ENCODE peak calls at places on chromosomes 1 and 21, in nine cellular contexts. W, H, L, Z, N, B, I, C and J are unnamed samples.

GRCh38 chr21:33127154-33127893 is 57.4 kb downstream of the OLIG1 start:
- DNase-seq in W (peak; percentile 54), H (peak; percentile 53), L (peak; percentile 55), Z (peak; percentile 60), N (peak; percentile 78), B (peak; percentile 44), I (peak; percentile 79), C (peak; percentile 75), J (peak; percentile 56)

GRCh38 chr1:43238104-43238503 is 31.7 kb upstream of the TMEM125 start:
- DNase-seq in W (peak; percentile 62), H (peak; percentile 78), L (peak; percentile 69), Z (peak; percentile 51), N (peak; percentile 64), B (peak; percentile 28), I (no peak), C (peak; percentile 74), J (peak; percentile 39)

GRCh38 chr1:47572731-47573505 is 135.1 kb downstream of the FOXD2 start:
- DNase-seq in W (no peak), H (no peak), L (no peak), Z (no peak), N (no peak), B (no peak), I (no peak), C (no peak), J (no peak)

GRCh38 chr1:172449012-172449584 is 5.2 kb upstream of the PIGC start:
- DNase-seq in W (no peak), H (no peak), L (no peak), Z (no peak), N (no peak), B (peak; percentile 30), I (no peak), C (peak; percentile 97), J (no peak)

GRCh38 chr1:201268604-201269151 is 14.6 kb upstream of the PKP1 start:
- DNase-seq in W (no peak), H (peak; percentile 61), L (peak; percentile 52), Z (peak; percentile 89), N (no peak), B (peak; percentile 80), I (peak; percentile 39), C (peak; percentile 89), J (no peak)

GRCh38 chr1:209432443-209432825 is 151.1 kb upstream of the CAMK1G start:
- DNase-seq in W (no peak), H (no peak), L (no peak), Z (no peak), N (no peak), B (no peak), I (no peak), C (no peak), J (no peak)

GRCh38 chr1:178189814-178190213 is 95.9 kb downstream of the RASAL2 start:
- DNase-seq in W (peak; percentile 15), H (peak; percentile 31), L (no peak), Z (peak; percentile 57), N (peak; percentile 24), B (no peak), I (no peak), C (peak; percentile 53), J (no peak)

GRCh38 chr1:170221031-170221430 is 75.3 kb downstream of the NTMT2 start:
- DNase-seq in W (no peak), H (no peak), L (no peak), Z (no peak), N (no peak), B (no peak), I (no peak), C (no peak), J (no peak)

GRCh38 chr1:42529724-42530161 is 66.7 kb downstream of the CCDC30 start:
- DNase-seq in W (peak; percentile 72), H (no peak), L (no peak), Z (no peak), N (no peak), B (peak; percentile 96), I (no peak), C (peak; percentile 98), J (no peak)

GRCh38 chr1:200888349-200888838 is 6.3 kb upstream of the INAVA start:
- DNase-seq in W (no peak), H (no peak), L (no peak), Z (no peak), N (no peak), B (peak; percentile 74), I (peak; percentile 78), C (peak; percentile 89), J (no peak)

GRCh38 chr1:95139039-95139438 is 21.9 kb downstream of the TLCD4 start:
- DNase-seq in W (no peak), H (no peak), L (no peak), Z (no peak), N (no peak), B (peak; percentile 52), I (no peak), C (no peak), J (no peak)

GRCh38 chr1:239308701-239309333 is 77.6 kb upstream of the CHRM3 start:
- DNase-seq in W (peak; percentile 33), H (no peak), L (peak; percentile 40), Z (peak; percentile 6), N (peak; percentile 29), B (peak; percentile 2), I (peak; percentile 53), C (peak; percentile 28), J (peak; percentile 24)

GRCh38 chr1:66607458-66607857 is 73.5 kb downstream of the SGIP1 start:
- DNase-seq in W (no peak), H (no peak), L (no peak), Z (no peak), N (no peak), B (no peak), I (no peak), C (no peak), J (no peak)